ENCODE peak calls at places on chromosomes 3 and 15, in ten cellular contexts. S, I, Q, A, U, K, T, B, P and M are unnamed samples.

GRCh38 chr15:101772921-101773320 is 30.4 kb upstream of the OR4F6 start:
- DNase-seq in A (no peak), T (no peak), I (no peak), P (no peak), B (no peak), Q (no peak), S (no peak), K (no peak), U (no peak), M (no peak)

GRCh38 chr3:146511402-146512134 is 32.8 kb downstream of the PLSCR1 start:
- DNase-seq in T (peak; percentile 60), S (no peak), A (no peak), B (no peak), P (no peak), I (no peak), K (no peak), Q (no peak), U (no peak), M (peak; percentile 93)

GRCh38 chr3:9098716-9099675 is 135.7 kb upstream of the RAD18 start:
- DNase-seq in A (no peak), U (no peak), T (no peak), B (no peak), Q (no peak), P (no peak), I (no peak), S (no peak), K (no peak), M (no peak)

GRCh38 chr3:111070772-111071256 is 802 bp upstream of the NECTIN3 start:
- DNase-seq in S (no peak), B (no peak), A (no peak), P (no peak), K (no peak), I (no peak), Q (no peak), T (no peak), U (no peak), M (peak; percentile 30)

GRCh38 chr15:85582719-85583089 is 202.3 kb downstream of the AKAP13 start:
- DNase-seq in K (peak; percentile 58), P (no peak), U (peak; percentile 66), B (peak; percentile 78), Q (peak; percentile 53), A (no peak), I (peak; percentile 73), T (peak; percentile 82), S (peak; percentile 46), M (no peak)

GRCh38 chr3:15630646-15631350 is 29.3 kb downstream of the BTD start:
- DNase-seq in P (no peak), U (no peak), S (peak; percentile 87), T (no peak), I (peak; percentile 54), A (no peak), Q (no peak), K (peak; percentile 73), B (no peak), M (no peak)

GRCh38 chr3:156024904-156025303 is 95.5 kb upstream of the KCNAB1 start:
- DNase-seq in P (no peak), K (peak; percentile 3), U (no peak), S (peak; percentile 8), Q (no peak), B (no peak), T (no peak), I (no peak), A (peak; percentile 24), M (no peak)

GRCh38 chr3:187082976-187083375 is 56.3 kb downstream of the RPL39L start:
- DNase-seq in T (peak; percentile 10), A (no peak), S (no peak), P (no peak), B (no peak), I (no peak), Q (no peak), K (no peak), U (no peak), M (no peak)

GRCh38 chr3:170690133-170690981 is 104.5 kb upstream of the SLC7A14 start:
- DNase-seq in K (peak; percentile 40), T (peak; percentile 64), A (no peak), I (peak; percentile 54), U (peak; percentile 59), P (peak; percentile 77), Q (no peak), S (peak; percentile 52), B (peak; percentile 89), M (no peak)

GRCh38 chr3:157499342-157499963 is 3.8 kb downstream of the VEPH1 start:
- DNase-seq in P (peak; percentile 79), B (peak; percentile 14), A (peak; percentile 31), S (no peak), T (peak; percentile 81), I (no peak), K (no peak), U (no peak), Q (no peak), M (peak; percentile 63)

GRCh38 chr3:158722108-158722507 is 10.1 kb downstream of the RARRES1 start:
- DNase-seq in P (no peak), Q (no peak), K (no peak), U (no peak), A (no peak), S (no peak), B (no peak), T (no peak), I (no peak), M (no peak)

GRCh38 chr3:184562146-184562861 is 719 bp downstream of the EPHB3 start:
- DNase-seq in P (peak; percentile 47), S (no peak), A (no peak), K (no peak), I (no peak), T (no peak), B (peak; percentile 60), U (no peak), Q (no peak), M (no peak)

GRCh38 chr3:33482126-33482525 is 41.9 kb upstream of the UBP1 start:
- DNase-seq in I (no peak), B (no peak), U (no peak), S (peak; percentile 5), A (no peak), Q (no peak), P (no peak), K (peak; percentile 69), T (peak; percentile 16), M (no peak)

GRCh38 chr15:74955796-74956647 is 550 bp downstream of the RPP25 start:
- DNase-seq in K (peak; percentile 65), U (peak; percentile 64), T (peak; percentile 81), A (no peak), P (peak; percentile 77), I (peak; percentile 86), S (peak; percentile 26), B (peak; percentile 83), Q (peak; percentile 68), M (no peak)

GRCh38 chr15:73746883-73747282 is 6.3 kb downstream of the INSYN1 start:
- DNase-seq in Q (no peak), S (no peak), K (no peak), T (no peak), I (no peak), U (no peak), P (no peak), A (no peak), B (no peak), M (no peak)

GRCh38 chr3:114060906-114061655 is 4.5 kb downstream of the QTRT2 start:
- DNase-seq in I (no peak), A (no peak), T (no peak), S (no peak), U (no peak), Q (no peak), P (no peak), K (no peak), B (no peak), M (no peak)

GRCh38 chr3:28317438-28318022 is 31.0 kb upstream of the ZCWPW2 start:
- DNase-seq in U (no peak), T (peak; percentile 44), K (peak; percentile 47), I (peak; percentile 62), Q (no peak), A (no peak), S (peak; percentile 38), P (peak; percentile 20), B (no peak), M (no peak)

GRCh38 chr3:141151439-141151838 is 80.2 kb upstream of the PXYLP1 start:
- DNase-seq in S (no peak), B (no peak), T (no peak), U (no peak), P (no peak), I (no peak), K (no peak), A (no peak), Q (no peak), M (no peak)

GRCh38 chr3:172622916-172623700 is 87.8 kb downstream of the NCEH1 start:
- DNase-seq in U (peak; percentile 35), P (peak; percentile 21), S (peak; percentile 71), T (peak; percentile 25), Q (no peak), A (peak; percentile 60), I (peak; percentile 29), K (peak; percentile 58), B (peak; percentile 30), M (peak; percentile 44)
- TF ChIP-seq CTCF in U (peak; percentile 70), P (peak; percentile 63), S (peak; percentile 66), T (peak; percentile 69), Q (peak; percentile 91), A (peak; percentile 79), I (peak; percentile 48), K (peak; percentile 52), B (peak; percentile 74), M (peak; percentile 71)

DNA sequence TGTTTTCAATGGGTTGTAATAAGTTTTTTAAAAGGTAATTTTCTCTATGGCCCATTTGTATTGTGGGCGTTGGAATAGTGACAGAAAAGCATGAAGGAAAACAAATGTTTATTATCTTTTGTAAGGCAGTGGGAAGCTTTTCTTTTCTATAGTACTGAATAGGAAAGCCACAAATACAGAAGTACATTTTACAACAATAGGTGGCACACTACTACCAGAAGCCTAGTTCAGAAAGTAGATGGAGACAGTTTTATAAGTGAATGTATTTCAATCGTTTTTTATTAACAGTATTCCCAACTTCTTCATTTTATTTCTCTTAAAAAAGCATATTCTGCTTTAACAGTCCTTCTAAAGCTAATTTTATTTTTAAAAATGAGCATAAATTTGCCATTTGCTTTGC is 296.7 kb downstream of the PTPRG start:
- DNase-seq in I (no peak), B (no peak), A (no peak), Q (no peak), P (no peak), T (no peak), U (no peak), S (peak; percentile 56), K (peak; percentile 69), M (no peak)
- TF ChIP-seq CTCF in I (peak; percentile 21), B (no peak), A (peak; percentile 73), Q (no peak), P (peak; percentile 28), T (peak; percentile 34), U (peak; percentile 12), S (peak; percentile 58), K (no peak), M (peak; percentile 57)

GRCh38 chr3:55729546-55729945 is 242.4 kb upstream of the WNT5A start:
- DNase-seq in A (no peak), B (no peak), P (no peak), K (no peak), Q (no peak), T (no peak), U (no peak), S (no peak), I (no peak), M (no peak)
- TF ChIP-seq CTCF in A (no peak), B (no peak), P (no peak), K (no peak), Q (no peak), T (no peak), U (no peak), S (no peak), I (no peak), M (no peak)

DNA sequence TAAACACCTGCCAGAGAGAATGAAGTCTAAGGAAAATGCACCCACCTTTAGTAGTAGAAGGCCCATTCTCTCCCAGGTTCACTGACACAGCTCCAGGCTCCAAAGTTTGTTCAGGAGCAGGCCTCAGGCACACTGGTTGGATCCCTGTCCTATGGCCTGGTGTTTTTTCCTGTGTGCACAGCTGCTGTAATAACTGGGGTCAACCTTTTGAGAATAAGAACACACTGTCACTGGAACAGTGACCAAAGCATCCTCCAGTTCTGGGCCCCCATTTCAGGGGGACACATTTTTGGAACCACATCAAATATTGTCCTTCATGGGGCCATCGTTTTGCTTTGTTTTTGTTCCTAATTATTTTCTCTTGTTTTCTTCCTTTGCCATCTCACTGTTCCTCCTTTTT is 95.8 kb downstream of the ARNT2 start:
- DNase-seq in U (peak; percentile 27), B (no peak), P (no peak), I (no peak), Q (no peak), K (no peak), S (no peak), A (no peak), T (no peak), M (no peak)
- TF ChIP-seq CTCF in U (no peak), B (no peak), P (no peak), I (no peak), Q (no peak), K (no peak), S (no peak), A (no peak), T (no peak), M (no peak)